ENCODE peak calls at places on chromosomes 13 and 19, in ten cellular contexts. H is hypothalamus, R is NCI-H2171 treated with DMSO at 0.1 percent for 48 hours, X is EL, L is breast epithelium, F is brain microvascular endothelial cell, Y is T-helper 1 cell, A is EH, N is mucosa of gallbladder, G is C1 segment of cervical spinal cord. E is an unnamed sample.

GRCh38 chr13:75579529-75579928 is 29.9 kb downstream of the UCHL3 start:
- DNase-seq in R (no peak), G (no peak), H (no peak), F (no peak), X (no peak), Y (no peak), A (no peak), L (no peak), N (no peak), E (no peak)

GRCh38 chr13:97849305-97849704 is 104.2 kb upstream of the IPO5 start:
- DNase-seq in A (peak), G (no peak), Y (no peak), F (no peak), H (no peak), X (peak), L (no peak), R (peak), N (no peak), E (no peak)

GRCh38 chr19:44890366-44891015 is 563 bp upstream of the TOMM40 start:
- DNase-seq in R (peak), G (peak), A (peak), F (peak), L (peak), H (peak), Y (no peak), X (peak), N (peak), E (no peak)

GRCh38 chr19:44848805-44849457 is 2.8 kb downstream of the NECTIN2 start:
- DNase-seq in G (no peak), H (no peak), N (no peak), Y (no peak), A (peak), R (no peak), X (peak), L (no peak), F (peak), E (no peak)

GRCh38 chr13:22316494-22317025 is 645.7 kb downstream of the FGF9 start:
- DNase-seq in R (no peak), H (no peak), X (no peak), G (no peak), Y (no peak), L (no peak), A (no peak), F (no peak), N (no peak), E (no peak)

GRCh38 chr13:51315658-51316057 is 23.8 kb upstream of the SERPINE3 start:
- DNase-seq in A (peak), X (no peak), G (no peak), F (peak), Y (no peak), R (peak), N (no peak), L (no peak), H (no peak), E (no peak)

GRCh38 chr19:38975861-38976271 is 324 bp upstream of the FBXO17 start:
- DNase-seq in A (peak), G (no peak), L (no peak), X (peak), F (no peak), Y (no peak), N (peak), H (peak), R (no peak), E (no peak)

GRCh38 chr19:18846862-18847515 is 15.2 kb downstream of the UPF1 start:
- DNase-seq in X (peak), G (peak), Y (peak), A (peak), L (no peak), R (peak), H (peak), N (peak), F (peak), E (peak)

GRCh38 chr13:45907501-45907900 is 55.9 kb upstream of the SIAH3 start:
- DNase-seq in A (no peak), H (no peak), G (no peak), F (no peak), R (no peak), Y (no peak), X (no peak), N (no peak), L (no peak), E (no peak)

GRCh38 chr13:52665325-52665724 is 12.7 kb downstream of the SUGT1 start:
- DNase-seq in G (no peak), H (no peak), A (peak), X (peak), N (no peak), F (no peak), Y (no peak), R (peak), L (no peak), E (no peak)